ENCODE peak calls at places on chromosomes 1 and 21, in ten cellular contexts. One of them, this sample, is unnamed.

GRCh38 chr1:87404306-87404705 is 75.6 kb downstream of the LMO4 start:
- DNase-seq in CD8-positive, alpha-beta memory T cell: peak
- DNase-seq in GM23338: no peak
- DNase-seq in left ventricle myocardium superior: no peak
- DNase-seq in activated T-helper 1 cell treated with anti-CD3 and anti-CD28 coated beads, Interleukin-2, amount 50 U/mL, for 16 hours: no peak
- DNase-seq in activated T-helper 2 cell treated with anti-CD3 and anti-CD28 coated beads, Interferon-gamma antibody, Interleukin-2, Interleukin-4, amounts not matched to agents 10 μg/mL and 5 μg/mL and 100 μg/mL, durations not matched to agents 14 hours and 24 hours and 36 hours: peak
- DNase-seq in substantia nigra: no peak
- DNase-seq in dorsolateral prefrontal cortex: no peak
- DNase-seq in C1 segment of cervical spinal cord: no peak
- DNase-seq in GDM1: no peak
- DNase-seq in this sample: peak

GRCh38 chr1:206891412-206891811 is 5.8 kb upstream of the IL24 start:
- DNase-seq in GM23338: no peak
- DNase-seq in activated T-helper 1 cell treated with anti-CD3 and anti-CD28 coated beads, Interleukin-2, amount 50 U/mL, for 16 hours: no peak
- DNase-seq in dorsolateral prefrontal cortex: no peak
- DNase-seq in GDM1: no peak
- DNase-seq in substantia nigra: no peak
- DNase-seq in CD8-positive, alpha-beta memory T cell: no peak
- DNase-seq in activated T-helper 2 cell treated with anti-CD3 and anti-CD28 coated beads, Interferon-gamma antibody, Interleukin-2, Interleukin-4, amounts not matched to agents 10 μg/mL and 5 μg/mL and 100 μg/mL, durations not matched to agents 14 hours and 24 hours and 36 hours: no peak
- DNase-seq in left ventricle myocardium superior: no peak
- DNase-seq in C1 segment of cervical spinal cord: no peak
- DNase-seq in this sample: no peak

GRCh38 chr1:231016234-231016633 is 23.8 kb downstream of the FAM89A start:
- DNase-seq in activated T-helper 2 cell treated with anti-CD3 and anti-CD28 coated beads, Interferon-gamma antibody, Interleukin-2, Interleukin-4, amounts not matched to agents 10 μg/mL and 5 μg/mL and 100 μg/mL, durations not matched to agents 14 hours and 24 hours and 36 hours: no peak
- DNase-seq in dorsolateral prefrontal cortex: no peak
- DNase-seq in substantia nigra: no peak
- DNase-seq in C1 segment of cervical spinal cord: no peak
- DNase-seq in activated T-helper 1 cell treated with anti-CD3 and anti-CD28 coated beads, Interleukin-2, amount 50 U/mL, for 16 hours: no peak
- DNase-seq in left ventricle myocardium superior: no peak
- DNase-seq in GDM1: no peak
- DNase-seq in GM23338: no peak
- DNase-seq in CD8-positive, alpha-beta memory T cell: no peak
- DNase-seq in this sample: no peak

GRCh38 chr1:76764638-76765572 is 102.4 kb upstream of the ST6GALNAC5 start:
- DNase-seq in activated T-helper 1 cell treated with anti-CD3 and anti-CD28 coated beads, Interleukin-2, amount 50 U/mL, for 16 hours: no peak
- DNase-seq in C1 segment of cervical spinal cord: no peak
- DNase-seq in GM23338: no peak
- DNase-seq in CD8-positive, alpha-beta memory T cell: no peak
- DNase-seq in dorsolateral prefrontal cortex: no peak
- DNase-seq in GDM1: no peak
- DNase-seq in left ventricle myocardium superior: no peak
- DNase-seq in substantia nigra: peak
- DNase-seq in activated T-helper 2 cell treated with anti-CD3 and anti-CD28 coated beads, Interferon-gamma antibody, Interleukin-2, Interleukin-4, amounts not matched to agents 10 μg/mL and 5 μg/mL and 100 μg/mL, durations not matched to agents 14 hours and 24 hours and 36 hours: no peak
- DNase-seq in this sample: no peak

GRCh38 chr1:172531846-172532699 is 877 bp upstream of the SUCO start:
- DNase-seq in GM23338: peak
- DNase-seq in C1 segment of cervical spinal cord: peak
- DNase-seq in substantia nigra: peak
- DNase-seq in GDM1: peak
- DNase-seq in left ventricle myocardium superior: peak
- DNase-seq in dorsolateral prefrontal cortex: peak
- DNase-seq in activated T-helper 2 cell treated with anti-CD3 and anti-CD28 coated beads, Interferon-gamma antibody, Interleukin-2, Interleukin-4, amounts not matched to agents 10 μg/mL and 5 μg/mL and 100 μg/mL, durations not matched to agents 14 hours and 24 hours and 36 hours: peak
- DNase-seq in activated T-helper 1 cell treated with anti-CD3 and anti-CD28 coated beads, Interleukin-2, amount 50 U/mL, for 16 hours: peak
- DNase-seq in CD8-positive, alpha-beta memory T cell: peak
- DNase-seq in this sample: peak

GRCh38 chr21:46096997-46097825 is 701 bp upstream of the COL6A2 start:
- DNase-seq in substantia nigra: no peak
- DNase-seq in activated T-helper 2 cell treated with anti-CD3 and anti-CD28 coated beads, Interferon-gamma antibody, Interleukin-2, Interleukin-4, amounts not matched to agents 10 μg/mL and 5 μg/mL and 100 μg/mL, durations not matched to agents 14 hours and 24 hours and 36 hours: peak
- DNase-seq in C1 segment of cervical spinal cord: no peak
- DNase-seq in left ventricle myocardium superior: peak
- DNase-seq in GM23338: peak
- DNase-seq in CD8-positive, alpha-beta memory T cell: no peak
- DNase-seq in GDM1: no peak
- DNase-seq in activated T-helper 1 cell treated with anti-CD3 and anti-CD28 coated beads, Interleukin-2, amount 50 U/mL, for 16 hours: no peak
- DNase-seq in dorsolateral prefrontal cortex: peak
- DNase-seq in this sample: no peak

GRCh38 chr1:151920147-151920546 is 10.8 kb upstream of the THEM4 start:
- DNase-seq in C1 segment of cervical spinal cord: no peak
- DNase-seq in substantia nigra: no peak
- DNase-seq in CD8-positive, alpha-beta memory T cell: no peak
- DNase-seq in dorsolateral prefrontal cortex: no peak
- DNase-seq in activated T-helper 2 cell treated with anti-CD3 and anti-CD28 coated beads, Interferon-gamma antibody, Interleukin-2, Interleukin-4, amounts not matched to agents 10 μg/mL and 5 μg/mL and 100 μg/mL, durations not matched to agents 14 hours and 24 hours and 36 hours: no peak
- DNase-seq in GDM1: peak
- DNase-seq in GM23338: no peak
- DNase-seq in activated T-helper 1 cell treated with anti-CD3 and anti-CD28 coated beads, Interleukin-2, amount 50 U/mL, for 16 hours: no peak
- DNase-seq in left ventricle myocardium superior: no peak
- DNase-seq in this sample: no peak

GRCh38 chr1:214022810-214023425 is 35.1 kb downstream of the PROX1 start:
- DNase-seq in GM23338: no peak
- DNase-seq in GDM1: no peak
- DNase-seq in left ventricle myocardium superior: no peak
- DNase-seq in activated T-helper 2 cell treated with anti-CD3 and anti-CD28 coated beads, Interferon-gamma antibody, Interleukin-2, Interleukin-4, amounts not matched to agents 10 μg/mL and 5 μg/mL and 100 μg/mL, durations not matched to agents 14 hours and 24 hours and 36 hours: no peak
- DNase-seq in CD8-positive, alpha-beta memory T cell: no peak
- DNase-seq in substantia nigra: no peak
- DNase-seq in activated T-helper 1 cell treated with anti-CD3 and anti-CD28 coated beads, Interleukin-2, amount 50 U/mL, for 16 hours: no peak
- DNase-seq in C1 segment of cervical spinal cord: no peak
- DNase-seq in dorsolateral prefrontal cortex: no peak
- DNase-seq in this sample: no peak

GRCh38 chr1:89104147-89104546 is 21.8 kb downstream of the GBP2 start:
- DNase-seq in CD8-positive, alpha-beta memory T cell: no peak
- DNase-seq in substantia nigra: no peak
- DNase-seq in left ventricle myocardium superior: no peak
- DNase-seq in activated T-helper 2 cell treated with anti-CD3 and anti-CD28 coated beads, Interferon-gamma antibody, Interleukin-2, Interleukin-4, amounts not matched to agents 10 μg/mL and 5 μg/mL and 100 μg/mL, durations not matched to agents 14 hours and 24 hours and 36 hours: no peak
- DNase-seq in activated T-helper 1 cell treated with anti-CD3 and anti-CD28 coated beads, Interleukin-2, amount 50 U/mL, for 16 hours: no peak
- DNase-seq in GDM1: no peak
- DNase-seq in GM23338: no peak
- DNase-seq in dorsolateral prefrontal cortex: no peak
- DNase-seq in C1 segment of cervical spinal cord: no peak
- DNase-seq in this sample: no peak

GRCh38 chr1:86258106-86258505 is 101.5 kb upstream of the COL24A1 start:
- DNase-seq in GDM1: no peak
- DNase-seq in C1 segment of cervical spinal cord: no peak
- DNase-seq in dorsolateral prefrontal cortex: no peak
- DNase-seq in substantia nigra: no peak
- DNase-seq in GM23338: no peak
- DNase-seq in left ventricle myocardium superior: no peak
- DNase-seq in activated T-helper 1 cell treated with anti-CD3 and anti-CD28 coated beads, Interleukin-2, amount 50 U/mL, for 16 hours: no peak
- DNase-seq in activated T-helper 2 cell treated with anti-CD3 and anti-CD28 coated beads, Interferon-gamma antibody, Interleukin-2, Interleukin-4, amounts not matched to agents 10 μg/mL and 5 μg/mL and 100 μg/mL, durations not matched to agents 14 hours and 24 hours and 36 hours: no peak
- DNase-seq in CD8-positive, alpha-beta memory T cell: no peak
- DNase-seq in this sample: no peak

GRCh38 chr1:158037876-158038359 is 44.5 kb downstream of the KIRREL1 start:
- DNase-seq in activated T-helper 2 cell treated with anti-CD3 and anti-CD28 coated beads, Interferon-gamma antibody, Interleukin-2, Interleukin-4, amounts not matched to agents 10 μg/mL and 5 μg/mL and 100 μg/mL, durations not matched to agents 14 hours and 24 hours and 36 hours: no peak
- DNase-seq in dorsolateral prefrontal cortex: no peak
- DNase-seq in GM23338: no peak
- DNase-seq in left ventricle myocardium superior: peak
- DNase-seq in CD8-positive, alpha-beta memory T cell: no peak
- DNase-seq in substantia nigra: no peak
- DNase-seq in C1 segment of cervical spinal cord: no peak
- DNase-seq in GDM1: no peak
- DNase-seq in activated T-helper 1 cell treated with anti-CD3 and anti-CD28 coated beads, Interleukin-2, amount 50 U/mL, for 16 hours: no peak
- DNase-seq in this sample: no peak

GRCh38 chr1:61253059-61253735 is 170.8 kb downstream of the NFIA start:
- DNase-seq in CD8-positive, alpha-beta memory T cell: peak
- DNase-seq in GM23338: no peak
- DNase-seq in activated T-helper 1 cell treated with anti-CD3 and anti-CD28 coated beads, Interleukin-2, amount 50 U/mL, for 16 hours: no peak
- DNase-seq in dorsolateral prefrontal cortex: peak
- DNase-seq in substantia nigra: peak
- DNase-seq in activated T-helper 2 cell treated with anti-CD3 and anti-CD28 coated beads, Interferon-gamma antibody, Interleukin-2, Interleukin-4, amounts not matched to agents 10 μg/mL and 5 μg/mL and 100 μg/mL, durations not matched to agents 14 hours and 24 hours and 36 hours: no peak
- DNase-seq in C1 segment of cervical spinal cord: peak
- DNase-seq in GDM1: no peak
- DNase-seq in left ventricle myocardium superior: peak
- DNase-seq in this sample: no peak

GRCh38 chr1:225700164-225700740 is 47.3 kb upstream of the ENAH start:
- DNase-seq in activated T-helper 2 cell treated with anti-CD3 and anti-CD28 coated beads, Interferon-gamma antibody, Interleukin-2, Interleukin-4, amounts not matched to agents 10 μg/mL and 5 μg/mL and 100 μg/mL, durations not matched to agents 14 hours and 24 hours and 36 hours: no peak
- DNase-seq in C1 segment of cervical spinal cord: no peak
- DNase-seq in dorsolateral prefrontal cortex: no peak
- DNase-seq in GDM1: no peak
- DNase-seq in substantia nigra: no peak
- DNase-seq in activated T-helper 1 cell treated with anti-CD3 and anti-CD28 coated beads, Interleukin-2, amount 50 U/mL, for 16 hours: no peak
- DNase-seq in CD8-positive, alpha-beta memory T cell: no peak
- DNase-seq in GM23338: no peak
- DNase-seq in left ventricle myocardium superior: no peak
- DNase-seq in this sample: no peak

GRCh38 chr1:228837817-228838716 is 102.8 kb downstream of the RHOU start:
- DNase-seq in activated T-helper 2 cell treated with anti-CD3 and anti-CD28 coated beads, Interferon-gamma antibody, Interleukin-2, Interleukin-4, amounts not matched to agents 10 μg/mL and 5 μg/mL and 100 μg/mL, durations not matched to agents 14 hours and 24 hours and 36 hours: no peak
- DNase-seq in GM23338: no peak
- DNase-seq in CD8-positive, alpha-beta memory T cell: no peak
- DNase-seq in GDM1: no peak
- DNase-seq in activated T-helper 1 cell treated with anti-CD3 and anti-CD28 coated beads, Interleukin-2, amount 50 U/mL, for 16 hours: no peak
- DNase-seq in left ventricle myocardium superior: no peak
- DNase-seq in C1 segment of cervical spinal cord: no peak
- DNase-seq in substantia nigra: no peak
- DNase-seq in dorsolateral prefrontal cortex: no peak
- DNase-seq in this sample: no peak

GRCh38 chr21:43932005-43932404 is 67.0 kb downstream of the AGPAT3 start:
- DNase-seq in left ventricle myocardium superior: no peak
- DNase-seq in activated T-helper 2 cell treated with anti-CD3 and anti-CD28 coated beads, Interferon-gamma antibody, Interleukin-2, Interleukin-4, amounts not matched to agents 10 μg/mL and 5 μg/mL and 100 μg/mL, durations not matched to agents 14 hours and 24 hours and 36 hours: no peak
- DNase-seq in substantia nigra: no peak
- DNase-seq in C1 segment of cervical spinal cord: no peak
- DNase-seq in GM23338: no peak
- DNase-seq in CD8-positive, alpha-beta memory T cell: no peak
- DNase-seq in activated T-helper 1 cell treated with anti-CD3 and anti-CD28 coated beads, Interleukin-2, amount 50 U/mL, for 16 hours: no peak
- DNase-seq in dorsolateral prefrontal cortex: no peak
- DNase-seq in GDM1: no peak
- DNase-seq in this sample: no peak

GRCh38 chr1:101376121-101377095 is 139.6 kb downstream of the S1PR1 start:
- DNase-seq in CD8-positive, alpha-beta memory T cell: no peak
- DNase-seq in C1 segment of cervical spinal cord: no peak
- DNase-seq in dorsolateral prefrontal cortex: no peak
- DNase-seq in GDM1: no peak
- DNase-seq in GM23338: no peak
- DNase-seq in activated T-helper 1 cell treated with anti-CD3 and anti-CD28 coated beads, Interleukin-2, amount 50 U/mL, for 16 hours: no peak
- DNase-seq in substantia nigra: no peak
- DNase-seq in activated T-helper 2 cell treated with anti-CD3 and anti-CD28 coated beads, Interferon-gamma antibody, Interleukin-2, Interleukin-4, amounts not matched to agents 10 μg/mL and 5 μg/mL and 100 μg/mL, durations not matched to agents 14 hours and 24 hours and 36 hours: no peak
- DNase-seq in left ventricle myocardium superior: no peak
- DNase-seq in this sample: no peak

GRCh38 chr1:224170748-224171478 is 12.1 kb upstream of the DEGS1 start:
- DNase-seq in GM23338: peak
- DNase-seq in CD8-positive, alpha-beta memory T cell: peak
- DNase-seq in activated T-helper 1 cell treated with anti-CD3 and anti-CD28 coated beads, Interleukin-2, amount 50 U/mL, for 16 hours: no peak
- DNase-seq in GDM1: no peak
- DNase-seq in substantia nigra: no peak
- DNase-seq in dorsolateral prefrontal cortex: no peak
- DNase-seq in C1 segment of cervical spinal cord: no peak
- DNase-seq in left ventricle myocardium superior: no peak
- DNase-seq in activated T-helper 2 cell treated with anti-CD3 and anti-CD28 coated beads, Interferon-gamma antibody, Interleukin-2, Interleukin-4, amounts not matched to agents 10 μg/mL and 5 μg/mL and 100 μg/mL, durations not matched to agents 14 hours and 24 hours and 36 hours: peak
- DNase-seq in this sample: peak

GRCh38 chr1:7558921-7559869 is 211.9 kb upstream of the VAMP3 start:
- DNase-seq in substantia nigra: no peak
- DNase-seq in dorsolateral prefrontal cortex: no peak
- DNase-seq in activated T-helper 2 cell treated with anti-CD3 and anti-CD28 coated beads, Interferon-gamma antibody, Interleukin-2, Interleukin-4, amounts not matched to agents 10 μg/mL and 5 μg/mL and 100 μg/mL, durations not matched to agents 14 hours and 24 hours and 36 hours: no peak
- DNase-seq in GM23338: no peak
- DNase-seq in activated T-helper 1 cell treated with anti-CD3 and anti-CD28 coated beads, Interleukin-2, amount 50 U/mL, for 16 hours: no peak
- DNase-seq in GDM1: no peak
- DNase-seq in C1 segment of cervical spinal cord: no peak
- DNase-seq in CD8-positive, alpha-beta memory T cell: no peak
- DNase-seq in left ventricle myocardium superior: no peak
- DNase-seq in this sample: no peak

GRCh38 chr1:201085902-201086735 is 26.1 kb downstream of the CACNA1S start:
- DNase-seq in C1 segment of cervical spinal cord: peak
- DNase-seq in GM23338: peak
- DNase-seq in substantia nigra: peak
- DNase-seq in left ventricle myocardium superior: peak
- DNase-seq in CD8-positive, alpha-beta memory T cell: no peak
- DNase-seq in activated T-helper 2 cell treated with anti-CD3 and anti-CD28 coated beads, Interferon-gamma antibody, Interleukin-2, Interleukin-4, amounts not matched to agents 10 μg/mL and 5 μg/mL and 100 μg/mL, durations not matched to agents 14 hours and 24 hours and 36 hours: no peak
- DNase-seq in activated T-helper 1 cell treated with anti-CD3 and anti-CD28 coated beads, Interleukin-2, amount 50 U/mL, for 16 hours: no peak
- DNase-seq in dorsolateral prefrontal cortex: peak
- DNase-seq in GDM1: no peak
- DNase-seq in this sample: no peak

GRCh38 chr1:239276051-239276450 is 110.3 kb upstream of the CHRM3 start:
- DNase-seq in activated T-helper 2 cell treated with anti-CD3 and anti-CD28 coated beads, Interferon-gamma antibody, Interleukin-2, Interleukin-4, amounts not matched to agents 10 μg/mL and 5 μg/mL and 100 μg/mL, durations not matched to agents 14 hours and 24 hours and 36 hours: no peak
- DNase-seq in GM23338: no peak
- DNase-seq in dorsolateral prefrontal cortex: no peak
- DNase-seq in substantia nigra: no peak
- DNase-seq in CD8-positive, alpha-beta memory T cell: no peak
- DNase-seq in left ventricle myocardium superior: no peak
- DNase-seq in GDM1: peak
- DNase-seq in C1 segment of cervical spinal cord: no peak
- DNase-seq in activated T-helper 1 cell treated with anti-CD3 and anti-CD28 coated beads, Interleukin-2, amount 50 U/mL, for 16 hours: no peak
- DNase-seq in this sample: no peak

GRCh38 chr1:155893389-155894142 is 17.6 kb downstream of the RIT1 start:
- DNase-seq in dorsolateral prefrontal cortex: no peak
- DNase-seq in GDM1: peak
- DNase-seq in activated T-helper 1 cell treated with anti-CD3 and anti-CD28 coated beads, Interleukin-2, amount 50 U/mL, for 16 hours: no peak
- DNase-seq in substantia nigra: no peak
- DNase-seq in left ventricle myocardium superior: no peak
- DNase-seq in activated T-helper 2 cell treated with anti-CD3 and anti-CD28 coated beads, Interferon-gamma antibody, Interleukin-2, Interleukin-4, amounts not matched to agents 10 μg/mL and 5 μg/mL and 100 μg/mL, durations not matched to agents 14 hours and 24 hours and 36 hours: no peak
- DNase-seq in GM23338: no peak
- DNase-seq in CD8-positive, alpha-beta memory T cell: peak
- DNase-seq in C1 segment of cervical spinal cord: no peak
- DNase-seq in this sample: no peak

GRCh38 chr1:95117207-95118018 is at the start of gene TLCD4:
- DNase-seq in left ventricle myocardium superior: peak
- DNase-seq in activated T-helper 2 cell treated with anti-CD3 and anti-CD28 coated beads, Interferon-gamma antibody, Interleukin-2, Interleukin-4, amounts not matched to agents 10 μg/mL and 5 μg/mL and 100 μg/mL, durations not matched to agents 14 hours and 24 hours and 36 hours: peak
- DNase-seq in substantia nigra: peak
- DNase-seq in dorsolateral prefrontal cortex: no peak
- DNase-seq in CD8-positive, alpha-beta memory T cell: peak
- DNase-seq in activated T-helper 1 cell treated with anti-CD3 and anti-CD28 coated beads, Interleukin-2, amount 50 U/mL, for 16 hours: peak
- DNase-seq in GM23338: peak
- DNase-seq in GDM1: no peak
- DNase-seq in C1 segment of cervical spinal cord: peak
- DNase-seq in this sample: peak

GRCh38 chr21:28804089-28804670 is 188.5 kb downstream of the LTN1 start:
- DNase-seq in CD8-positive, alpha-beta memory T cell: no peak
- DNase-seq in C1 segment of cervical spinal cord: no peak
- DNase-seq in substantia nigra: no peak
- DNase-seq in left ventricle myocardium superior: no peak
- DNase-seq in dorsolateral prefrontal cortex: no peak
- DNase-seq in activated T-helper 2 cell treated with anti-CD3 and anti-CD28 coated beads, Interferon-gamma antibody, Interleukin-2, Interleukin-4, amounts not matched to agents 10 μg/mL and 5 μg/mL and 100 μg/mL, durations not matched to agents 14 hours and 24 hours and 36 hours: no peak
- DNase-seq in activated T-helper 1 cell treated with anti-CD3 and anti-CD28 coated beads, Interleukin-2, amount 50 U/mL, for 16 hours: no peak
- DNase-seq in GM23338: no peak
- DNase-seq in GDM1: no peak
- DNase-seq in this sample: no peak

GRCh38 chr1:234890694-234891093 is 237.9 kb downstream of the TOMM20 start:
- DNase-seq in left ventricle myocardium superior: no peak
- DNase-seq in activated T-helper 1 cell treated with anti-CD3 and anti-CD28 coated beads, Interleukin-2, amount 50 U/mL, for 16 hours: no peak
- DNase-seq in dorsolateral prefrontal cortex: no peak
- DNase-seq in CD8-positive, alpha-beta memory T cell: no peak
- DNase-seq in substantia nigra: no peak
- DNase-seq in activated T-helper 2 cell treated with anti-CD3 and anti-CD28 coated beads, Interferon-gamma antibody, Interleukin-2, Interleukin-4, amounts not matched to agents 10 μg/mL and 5 μg/mL and 100 μg/mL, durations not matched to agents 14 hours and 24 hours and 36 hours: no peak
- DNase-seq in GDM1: no peak
- DNase-seq in GM23338: no peak
- DNase-seq in C1 segment of cervical spinal cord: no peak
- DNase-seq in this sample: no peak

GRCh38 chr1:208170252-208170651 is 73.9 kb downstream of the PLXNA2 start:
- DNase-seq in CD8-positive, alpha-beta memory T cell: no peak
- DNase-seq in dorsolateral prefrontal cortex: no peak
- DNase-seq in substantia nigra: peak
- DNase-seq in GDM1: peak
- DNase-seq in activated T-helper 2 cell treated with anti-CD3 and anti-CD28 coated beads, Interferon-gamma antibody, Interleukin-2, Interleukin-4, amounts not matched to agents 10 μg/mL and 5 μg/mL and 100 μg/mL, durations not matched to agents 14 hours and 24 hours and 36 hours: no peak
- DNase-seq in left ventricle myocardium superior: peak
- DNase-seq in activated T-helper 1 cell treated with anti-CD3 and anti-CD28 coated beads, Interleukin-2, amount 50 U/mL, for 16 hours: no peak
- DNase-seq in C1 segment of cervical spinal cord: peak
- DNase-seq in GM23338: no peak
- DNase-seq in this sample: no peak

GRCh38 chr1:27724961-27725373 is 794 bp upstream of the FAM76A start:
- DNase-seq in substantia nigra: peak
- DNase-seq in activated T-helper 2 cell treated with anti-CD3 and anti-CD28 coated beads, Interferon-gamma antibody, Interleukin-2, Interleukin-4, amounts not matched to agents 10 μg/mL and 5 μg/mL and 100 μg/mL, durations not matched to agents 14 hours and 24 hours and 36 hours: no peak
- DNase-seq in CD8-positive, alpha-beta memory T cell: no peak
- DNase-seq in dorsolateral prefrontal cortex: no peak
- DNase-seq in C1 segment of cervical spinal cord: no peak
- DNase-seq in GDM1: no peak
- DNase-seq in left ventricle myocardium superior: peak
- DNase-seq in activated T-helper 1 cell treated with anti-CD3 and anti-CD28 coated beads, Interleukin-2, amount 50 U/mL, for 16 hours: no peak
- DNase-seq in GM23338: peak
- DNase-seq in this sample: no peak

GRCh38 chr1:206982216-206982615 is 12.0 kb upstream of the FCAMR start:
- DNase-seq in substantia nigra: peak
- DNase-seq in dorsolateral prefrontal cortex: peak
- DNase-seq in activated T-helper 2 cell treated with anti-CD3 and anti-CD28 coated beads, Interferon-gamma antibody, Interleukin-2, Interleukin-4, amounts not matched to agents 10 μg/mL and 5 μg/mL and 100 μg/mL, durations not matched to agents 14 hours and 24 hours and 36 hours: peak
- DNase-seq in C1 segment of cervical spinal cord: peak
- DNase-seq in left ventricle myocardium superior: peak
- DNase-seq in GDM1: peak
- DNase-seq in GM23338: peak
- DNase-seq in activated T-helper 1 cell treated with anti-CD3 and anti-CD28 coated beads, Interleukin-2, amount 50 U/mL, for 16 hours: peak
- DNase-seq in CD8-positive, alpha-beta memory T cell: peak
- DNase-seq in this sample: peak

GRCh38 chr21:43909736-43910455 is 44.9 kb downstream of the AGPAT3 start:
- DNase-seq in dorsolateral prefrontal cortex: no peak
- DNase-seq in substantia nigra: no peak
- DNase-seq in GM23338: no peak
- DNase-seq in GDM1: no peak
- DNase-seq in CD8-positive, alpha-beta memory T cell: no peak
- DNase-seq in activated T-helper 2 cell treated with anti-CD3 and anti-CD28 coated beads, Interferon-gamma antibody, Interleukin-2, Interleukin-4, amounts not matched to agents 10 μg/mL and 5 μg/mL and 100 μg/mL, durations not matched to agents 14 hours and 24 hours and 36 hours: no peak
- DNase-seq in left ventricle myocardium superior: no peak
- DNase-seq in C1 segment of cervical spinal cord: no peak
- DNase-seq in activated T-helper 1 cell treated with anti-CD3 and anti-CD28 coated beads, Interleukin-2, amount 50 U/mL, for 16 hours: no peak
- DNase-seq in this sample: no peak

This sample was measured in T-helper 22 cell.